ENCODE peak calls at places on chromosome 2, in six cellular contexts. Q is K562, C is HepG2, A is endothelial cell of umbilical vein, U is A549, Z is GM12878. V is an unnamed sample.

GRCh38 chr2:30666307-30666874 is 140.9 kb downstream of the CAPN13 start:
- DNase-seq in Q (peak), C (peak), A (peak), U (peak), Z (peak), V (peak)

GRCh38 chr2:239949079-239949478 is 76.1 kb downstream of the NDUFA10 start:
- DNase-seq in Q (no peak), C (no peak), A (no peak), U (no peak), Z (no peak), V (no peak)

GRCh38 chr2:79005211-79005610 is 20.3 kb upstream of the REG3G start:
- DNase-seq in Q (no peak), C (no peak), A (no peak), U (no peak), Z (no peak), V (no peak)

GRCh38 chr2:239858179-239858578 is 167.0 kb downstream of the NDUFA10 start:
- DNase-seq in Q (peak), C (no peak), A (peak), U (no peak), Z (no peak), V (no peak)

GRCh38 chr2:25165992-25166618 is 2.3 kb downstream of the POMC start:
- DNase-seq in Q (peak), C (peak), A (no peak), U (peak), Z (peak), V (peak)

GRCh38 chr2:45928946-45929345 is 277.5 kb downstream of the PRKCE start:
- DNase-seq in Q (no peak), C (no peak), A (no peak), U (no peak), Z (no peak), V (no peak)

GRCh38 chr2:150889141-150889540 is 372.5 kb downstream of the RBM43 start:
- DNase-seq in Q (no peak), C (no peak), A (no peak), U (no peak), Z (no peak), V (no peak)

GRCh38 chr2:169768262-169768995 is 30.2 kb upstream of the SSB start:
- DNase-seq in Q (no peak), C (no peak), A (no peak), U (no peak), Z (no peak), V (no peak)

GRCh38 chr2:118763797-118764196 is 83.7 kb downstream of the EN1 start:
- DNase-seq in Q (no peak), C (peak), A (no peak), U (peak), Z (no peak), V (peak)

GRCh38 chr2:109322111-109322510 is 193.1 kb downstream of the SH3RF3 start:
- DNase-seq in Q (no peak), C (no peak), A (peak), U (no peak), Z (no peak), V (no peak)

GRCh38 chr2:200252661-200253067 is 53.8 kb upstream of the SPATS2L start:
- DNase-seq in Q (no peak), C (no peak), A (peak), U (no peak), Z (no peak), V (no peak)

GRCh38 chr2:20596973-20597867 is 53.7 kb downstream of the HS1BP3 start:
- DNase-seq in Q (peak), C (peak), A (peak), U (no peak), Z (no peak), V (no peak)

GRCh38 chr2:229714736-229715541 is 584 bp upstream of the DNER start:
- DNase-seq in Q (peak), C (peak), A (peak), U (peak), Z (no peak), V (peak)

GRCh38 chr2:196464311-196464710 is 175.2 kb upstream of the CCDC150 start:
- DNase-seq in Q (no peak), C (no peak), A (no peak), U (no peak), Z (no peak), V (no peak)

GRCh38 chr2:110712737-110713136 is 19.6 kb upstream of the ACOXL start:
- DNase-seq in Q (no peak), C (no peak), A (no peak), U (no peak), Z (no peak), V (no peak)

GRCh38 chr2:110716959-110717645 is 15.3 kb upstream of the ACOXL start:
- DNase-seq in Q (no peak), C (no peak), A (no peak), U (no peak), Z (no peak), V (no peak)

GRCh38 chr2:110714824-110715223 is 17.5 kb upstream of the ACOXL start:
- DNase-seq in Q (no peak), C (no peak), A (no peak), U (no peak), Z (no peak), V (no peak)

GRCh38 chr2:110717734-110718133 is 14.6 kb upstream of the ACOXL start:
- DNase-seq in Q (no peak), C (no peak), A (no peak), U (no peak), Z (no peak), V (no peak)

DNA sequence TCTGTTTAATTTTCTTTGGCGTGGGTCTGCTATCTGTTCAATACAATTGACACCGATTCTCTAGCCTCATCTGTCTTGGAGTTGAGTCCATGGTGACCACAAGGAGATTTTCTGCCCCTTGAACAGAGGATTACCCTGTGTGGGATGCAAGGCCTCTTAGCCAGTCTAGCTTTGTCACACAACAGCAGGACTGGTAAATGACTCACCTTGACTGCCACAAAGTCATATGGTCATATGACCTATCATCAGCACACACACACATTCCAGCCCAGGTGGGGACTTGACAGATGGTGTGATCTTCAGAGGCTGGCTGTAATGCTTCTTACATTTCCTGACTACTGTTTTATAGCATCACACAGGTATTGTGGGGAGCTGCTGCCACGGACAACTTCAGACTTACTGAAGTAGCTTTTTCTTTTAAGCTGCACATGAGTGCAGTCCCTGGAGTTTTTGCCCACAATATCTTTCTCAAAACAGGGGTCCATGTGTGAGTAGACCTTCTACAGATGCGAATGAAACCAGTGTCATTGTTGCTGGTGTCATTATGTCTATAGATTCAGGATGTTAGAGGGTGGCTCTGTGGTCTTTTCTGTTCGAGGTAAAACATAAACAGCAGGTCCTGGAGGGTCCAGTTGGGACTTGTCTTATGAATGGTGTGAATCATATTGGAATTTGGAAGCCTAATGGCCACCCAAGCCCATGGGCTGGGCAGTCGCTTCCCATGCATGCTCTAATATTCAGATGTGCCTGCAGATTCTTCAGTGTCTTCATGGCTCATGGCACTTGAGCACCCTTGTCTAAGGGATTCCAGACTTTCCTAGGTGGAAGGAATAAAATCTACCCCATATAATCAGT is 18.6 kb upstream of the ACOXL start:
- DNase-seq in Q (no peak), C (peak), A (no peak), U (no peak), Z (no peak), V (no peak)
- TF ChIP-seq MYC in Q (no peak), C (no peak), A (no peak), U (no peak), Z (no peak), V (no peak)

GRCh38 chr2:60456115-60456770 is 97.2 kb downstream of the BCL11A start:
- DNase-seq in Q (no peak), C (peak), A (no peak), U (no peak), Z (no peak), V (no peak)

GRCh38 chr2:60447943-60448342 is 105.5 kb downstream of the BCL11A start:
- DNase-seq in Q (no peak), C (no peak), A (no peak), U (no peak), Z (no peak), V (no peak)

GRCh38 chr2:60453896-60454295 is 99.6 kb downstream of the BCL11A start:
- DNase-seq in Q (no peak), C (peak), A (no peak), U (no peak), Z (no peak), V (no peak)

GRCh38 chr2:60450488-60450887 is 103.0 kb downstream of the BCL11A start:
- DNase-seq in Q (no peak), C (no peak), A (no peak), U (no peak), Z (no peak), V (no peak)

DNA sequence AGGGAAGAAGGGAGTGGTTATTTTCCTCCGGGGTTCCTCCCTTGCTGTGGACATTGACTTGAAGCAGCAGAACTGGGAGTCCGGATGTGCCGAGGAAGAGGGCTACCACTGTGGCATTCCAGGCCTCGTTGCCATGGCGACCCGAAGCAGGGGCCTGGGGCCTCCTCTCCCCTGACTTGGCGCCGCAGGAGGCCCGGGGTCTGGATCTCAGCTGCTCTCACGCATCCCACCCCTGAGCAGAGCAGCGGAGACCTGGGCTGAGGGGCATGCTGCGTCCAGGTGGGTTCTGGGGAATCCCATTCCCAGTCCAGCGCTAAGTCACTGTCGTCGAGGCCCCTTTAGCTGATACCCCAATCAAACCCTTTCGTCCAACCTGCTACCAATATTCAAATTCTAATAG is 100.2 kb downstream of the BCL11A start:
- DNase-seq in Q (no peak), C (no peak), A (no peak), U (no peak), Z (no peak), V (no peak)
- TF ChIP-seq MAX in Q (no peak), C (no peak), A (no peak), U (no peak), Z (no peak), V (no peak)

GRCh38 chr2:159002465-159003130 is 34.2 kb downstream of the TANC1 start:
- DNase-seq in Q (no peak), C (no peak), A (no peak), U (no peak), Z (no peak), V (no peak)
- H3K4me3 ChIP-seq in Q (no peak), C (no peak), A (no peak), U (no peak), Z (no peak), V (no peak)

DNA sequence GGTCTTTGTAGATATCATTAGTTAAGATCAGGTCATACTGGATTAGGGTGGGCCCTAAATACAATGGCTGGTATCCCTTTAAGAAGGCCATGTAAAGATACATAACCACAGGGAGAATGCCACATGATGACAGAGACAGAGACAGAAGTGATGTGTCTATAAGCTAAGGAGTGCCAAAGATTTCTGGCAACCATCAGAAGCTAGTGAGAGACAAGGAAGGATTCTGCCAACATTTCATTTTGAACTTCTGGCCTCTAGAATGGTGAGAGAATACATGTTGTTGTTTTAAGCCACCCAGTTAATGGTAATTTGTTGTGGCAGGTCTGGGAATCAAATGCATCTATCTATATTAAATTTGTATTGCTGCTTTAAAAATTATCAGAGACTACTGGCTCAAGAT is 185.5 kb upstream of the CYRIA start:
- DNase-seq in Q (no peak), C (no peak), A (no peak), U (no peak), Z (no peak), V (no peak)
- TF ChIP-seq MYC in Q (no peak), C (no peak), A (no peak), U (no peak), Z (no peak), V (no peak)